ENCODE peak calls at places on chromosomes 1 and 21, in nine cellular contexts. One of them, this sample, is unnamed.

GRCh38 chr1:221440658-221441057 is 301.2 kb downstream of the DUSP10 start:
- DNase-seq in RPMI8226: no peak
- DNase-seq in fibroblast of villous mesenchyme: peak
- DNase-seq in fibroblast of lung: peak
- DNase-seq in effector memory CD8-positive, alpha-beta T cell: no peak
- DNase-seq in activated CD4-positive, alpha-beta T cell treated with anti-CD3 and anti-CD28 coated beads for 4 hours: no peak
- DNase-seq in astrocyte of the spinal cord: peak
- DNase-seq in iris pigment epithelial cell: peak
- DNase-seq in activated CD8-positive, alpha-beta memory T cell treated with anti-CD3 and anti-CD28 coated beads, Interleukin-2, amount 50 U/mL, for 48 hours: no peak
- DNase-seq in this sample: no peak

GRCh38 chr1:79441243-79441642 is 434.7 kb upstream of the ADGRL4 start:
- DNase-seq in iris pigment epithelial cell: no peak
- DNase-seq in effector memory CD8-positive, alpha-beta T cell: no peak
- DNase-seq in astrocyte of the spinal cord: no peak
- DNase-seq in fibroblast of villous mesenchyme: no peak
- DNase-seq in activated CD8-positive, alpha-beta memory T cell treated with anti-CD3 and anti-CD28 coated beads, Interleukin-2, amount 50 U/mL, for 48 hours: no peak
- DNase-seq in RPMI8226: no peak
- DNase-seq in activated CD4-positive, alpha-beta T cell treated with anti-CD3 and anti-CD28 coated beads for 4 hours: no peak
- DNase-seq in fibroblast of lung: no peak
- DNase-seq in this sample: no peak

GRCh38 chr1:47996406-47997226 is 569 bp downstream of the TRABD2B start:
- DNase-seq in fibroblast of villous mesenchyme: no peak
- DNase-seq in RPMI8226: no peak
- DNase-seq in fibroblast of lung: no peak
- DNase-seq in effector memory CD8-positive, alpha-beta T cell: no peak
- DNase-seq in astrocyte of the spinal cord: no peak
- DNase-seq in activated CD4-positive, alpha-beta T cell treated with anti-CD3 and anti-CD28 coated beads for 4 hours: no peak
- DNase-seq in iris pigment epithelial cell: no peak
- DNase-seq in activated CD8-positive, alpha-beta memory T cell treated with anti-CD3 and anti-CD28 coated beads, Interleukin-2, amount 50 U/mL, for 48 hours: no peak
- DNase-seq in this sample: peak

GRCh38 chr1:17053071-17053684 is 654 bp downstream of the SDHB start:
- DNase-seq in activated CD4-positive, alpha-beta T cell treated with anti-CD3 and anti-CD28 coated beads for 4 hours: peak
- DNase-seq in fibroblast of villous mesenchyme: no peak
- DNase-seq in effector memory CD8-positive, alpha-beta T cell: no peak
- DNase-seq in astrocyte of the spinal cord: no peak
- DNase-seq in fibroblast of lung: no peak
- DNase-seq in iris pigment epithelial cell: peak
- DNase-seq in activated CD8-positive, alpha-beta memory T cell treated with anti-CD3 and anti-CD28 coated beads, Interleukin-2, amount 50 U/mL, for 48 hours: no peak
- DNase-seq in RPMI8226: peak
- DNase-seq in this sample: no peak

GRCh38 chr1:225408249-225408648 is 19.6 kb downstream of the LBR start:
- DNase-seq in fibroblast of lung: no peak
- DNase-seq in astrocyte of the spinal cord: no peak
- DNase-seq in iris pigment epithelial cell: no peak
- DNase-seq in RPMI8226: no peak
- DNase-seq in activated CD4-positive, alpha-beta T cell treated with anti-CD3 and anti-CD28 coated beads for 4 hours: no peak
- DNase-seq in activated CD8-positive, alpha-beta memory T cell treated with anti-CD3 and anti-CD28 coated beads, Interleukin-2, amount 50 U/mL, for 48 hours: no peak
- DNase-seq in effector memory CD8-positive, alpha-beta T cell: no peak
- DNase-seq in fibroblast of villous mesenchyme: no peak
- DNase-seq in this sample: no peak

GRCh38 chr1:150809651-150810050 is 1.6 kb upstream of the CTSK start:
- DNase-seq in fibroblast of villous mesenchyme: peak
- DNase-seq in iris pigment epithelial cell: peak
- DNase-seq in activated CD8-positive, alpha-beta memory T cell treated with anti-CD3 and anti-CD28 coated beads, Interleukin-2, amount 50 U/mL, for 48 hours: no peak
- DNase-seq in effector memory CD8-positive, alpha-beta T cell: no peak
- DNase-seq in activated CD4-positive, alpha-beta T cell treated with anti-CD3 and anti-CD28 coated beads for 4 hours: no peak
- DNase-seq in astrocyte of the spinal cord: peak
- DNase-seq in fibroblast of lung: peak
- DNase-seq in RPMI8226: no peak
- DNase-seq in this sample: no peak

GRCh38 chr21:36261459-36261858 is 58.5 kb upstream of the MORC3 start:
- DNase-seq in RPMI8226: no peak
- DNase-seq in effector memory CD8-positive, alpha-beta T cell: no peak
- DNase-seq in fibroblast of lung: no peak
- DNase-seq in fibroblast of villous mesenchyme: no peak
- DNase-seq in activated CD4-positive, alpha-beta T cell treated with anti-CD3 and anti-CD28 coated beads for 4 hours: no peak
- DNase-seq in activated CD8-positive, alpha-beta memory T cell treated with anti-CD3 and anti-CD28 coated beads, Interleukin-2, amount 50 U/mL, for 48 hours: no peak
- DNase-seq in iris pigment epithelial cell: no peak
- DNase-seq in astrocyte of the spinal cord: no peak
- DNase-seq in this sample: no peak

GRCh38 chr21:45098867-45099266 is 24.5 kb downstream of the ADARB1 start:
- DNase-seq in astrocyte of the spinal cord: no peak
- DNase-seq in fibroblast of lung: no peak
- DNase-seq in iris pigment epithelial cell: no peak
- DNase-seq in fibroblast of villous mesenchyme: peak
- DNase-seq in activated CD4-positive, alpha-beta T cell treated with anti-CD3 and anti-CD28 coated beads for 4 hours: no peak
- DNase-seq in activated CD8-positive, alpha-beta memory T cell treated with anti-CD3 and anti-CD28 coated beads, Interleukin-2, amount 50 U/mL, for 48 hours: no peak
- DNase-seq in effector memory CD8-positive, alpha-beta T cell: no peak
- DNase-seq in RPMI8226: peak
- DNase-seq in this sample: no peak

GRCh38 chr1:60425528-60425927 is 352.0 kb upstream of the C1orf87 start:
- DNase-seq in activated CD8-positive, alpha-beta memory T cell treated with anti-CD3 and anti-CD28 coated beads, Interleukin-2, amount 50 U/mL, for 48 hours: no peak
- DNase-seq in fibroblast of villous mesenchyme: no peak
- DNase-seq in effector memory CD8-positive, alpha-beta T cell: no peak
- DNase-seq in fibroblast of lung: peak
- DNase-seq in activated CD4-positive, alpha-beta T cell treated with anti-CD3 and anti-CD28 coated beads for 4 hours: no peak
- DNase-seq in iris pigment epithelial cell: peak
- DNase-seq in RPMI8226: peak
- DNase-seq in astrocyte of the spinal cord: no peak
- DNase-seq in this sample: no peak

GRCh38 chr1:79532555-79532954 is 526.0 kb upstream of the ADGRL4 start:
- DNase-seq in astrocyte of the spinal cord: no peak
- DNase-seq in RPMI8226: no peak
- DNase-seq in effector memory CD8-positive, alpha-beta T cell: no peak
- DNase-seq in fibroblast of villous mesenchyme: no peak
- DNase-seq in activated CD8-positive, alpha-beta memory T cell treated with anti-CD3 and anti-CD28 coated beads, Interleukin-2, amount 50 U/mL, for 48 hours: no peak
- DNase-seq in fibroblast of lung: no peak
- DNase-seq in activated CD4-positive, alpha-beta T cell treated with anti-CD3 and anti-CD28 coated beads for 4 hours: no peak
- DNase-seq in iris pigment epithelial cell: no peak
- DNase-seq in this sample: no peak

GRCh38 chr1:116368241-116368640 is 4.8 kb upstream of the ATP1A1 start:
- DNase-seq in RPMI8226: no peak
- DNase-seq in activated CD4-positive, alpha-beta T cell treated with anti-CD3 and anti-CD28 coated beads for 4 hours: no peak
- DNase-seq in activated CD8-positive, alpha-beta memory T cell treated with anti-CD3 and anti-CD28 coated beads, Interleukin-2, amount 50 U/mL, for 48 hours: no peak
- DNase-seq in astrocyte of the spinal cord: peak
- DNase-seq in iris pigment epithelial cell: no peak
- DNase-seq in fibroblast of villous mesenchyme: no peak
- DNase-seq in fibroblast of lung: no peak
- DNase-seq in effector memory CD8-positive, alpha-beta T cell: no peak
- DNase-seq in this sample: no peak

GRCh38 chr21:45891388-45892155 is 90.0 kb upstream of the COL6A1 start:
- DNase-seq in astrocyte of the spinal cord: no peak
- DNase-seq in fibroblast of lung: no peak
- DNase-seq in RPMI8226: no peak
- DNase-seq in effector memory CD8-positive, alpha-beta T cell: no peak
- DNase-seq in activated CD8-positive, alpha-beta memory T cell treated with anti-CD3 and anti-CD28 coated beads, Interleukin-2, amount 50 U/mL, for 48 hours: no peak
- DNase-seq in iris pigment epithelial cell: no peak
- DNase-seq in fibroblast of villous mesenchyme: no peak
- DNase-seq in activated CD4-positive, alpha-beta T cell treated with anti-CD3 and anti-CD28 coated beads for 4 hours: no peak
- DNase-seq in this sample: no peak